ENCODE peak calls at places on chromosomes 16 and 17, in five cellular contexts. E, G, B, U and Y are unnamed samples.

GRCh38 chr16:27820646-27821345 is 242.7 kb downstream of the GSG1L start:
- DNase-seq in E (no peak), G (no peak), B (no peak), U (no peak), Y (no peak)

GRCh38 chr16:1979271-1980025 is 1.8 kb downstream of the NOXO1 start:
- DNase-seq in E (peak), G (no peak), B (peak), U (no peak), Y (no peak)

GRCh38 chr16:10590342-10590741 is 9.9 kb upstream of the EMP2 start:
- DNase-seq in E (no peak), G (no peak), B (no peak), U (no peak), Y (no peak)

GRCh38 chr17:58120195-58120822 is 27.9 kb upstream of the OR4D1 start:
- DNase-seq in E (peak), G (peak), B (peak), U (peak), Y (peak)

GRCh38 chr16:75152635-75153034 is 4.3 kb downstream of the ZFP1 start:
- DNase-seq in E (no peak), G (no peak), B (no peak), U (no peak), Y (no peak)

GRCh38 chr17:40827746-40828453 is 5.5 kb upstream of the KRT10 start:
- DNase-seq in E (peak), G (no peak), B (peak), U (no peak), Y (peak)

GRCh38 chr16:53707671-53708070 is 3.7 kb downstream of the FTO start:
- DNase-seq in E (peak), G (no peak), B (no peak), U (no peak), Y (no peak)

GRCh38 chr16:11138026-11138768 is 117.8 kb downstream of the SOCS1 start:
- DNase-seq in E (no peak), G (no peak), B (no peak), U (no peak), Y (peak)

GRCh38 chr17:80586464-80587228 is 42.0 kb downstream of the RPTOR start:
- DNase-seq in E (no peak), G (no peak), B (no peak), U (no peak), Y (no peak)

GRCh38 chr16:56517206-56517605 is 2.6 kb downstream of the BBS2 start:
- DNase-seq in E (no peak), G (no peak), B (no peak), U (no peak), Y (no peak)